ENCODE peak calls at places on chromosomes 13 and 19, in eight cellular contexts. One of them, this sample, is unnamed.

GRCh38 chr13:43143591-43143990 is 120.2 kb downstream of the DNAJC15 start:
- DNase-seq in endodermal cell: no peak
- DNase-seq in SK-N-SH: no peak
- DNase-seq in NB4: no peak
- DNase-seq in heart right ventricle: no peak
- DNase-seq in ovary: no peak
- DNase-seq in fibroblast of pulmonary artery: no peak
- DNase-seq in sigmoid colon: no peak
- DNase-seq in this sample: no peak

GRCh38 chr13:36866232-36866631 is 47.2 kb downstream of the RFXAP start:
- DNase-seq in endodermal cell: no peak
- DNase-seq in SK-N-SH: no peak
- DNase-seq in NB4: no peak
- DNase-seq in heart right ventricle: no peak
- DNase-seq in ovary: no peak
- DNase-seq in fibroblast of pulmonary artery: no peak
- DNase-seq in sigmoid colon: no peak
- DNase-seq in this sample: no peak

GRCh38 chr19:40831502-40832430 is 18.5 kb downstream of the CYP2A6 start:
- DNase-seq in endodermal cell: peak; percentile 13
- DNase-seq in SK-N-SH: no peak
- DNase-seq in NB4: peak; percentile 88
- DNase-seq in heart right ventricle: no peak
- DNase-seq in ovary: no peak
- DNase-seq in fibroblast of pulmonary artery: peak; percentile 91
- DNase-seq in sigmoid colon: peak; percentile 64
- DNase-seq in this sample: no peak

GRCh38 chr13:98476106-98476505 is 100.8 kb downstream of the STK24 start:
- DNase-seq in endodermal cell: peak; percentile 92
- DNase-seq in SK-N-SH: peak; percentile 57
- DNase-seq in NB4: no peak
- DNase-seq in heart right ventricle: no peak
- DNase-seq in ovary: no peak
- DNase-seq in fibroblast of pulmonary artery: no peak
- DNase-seq in sigmoid colon: no peak
- DNase-seq in this sample: no peak

GRCh38 chr19:49413348-49413747 is 9.9 kb downstream of the PTH2 start:
- DNase-seq in endodermal cell: no peak
- DNase-seq in SK-N-SH: peak; percentile 74
- DNase-seq in NB4: peak; percentile 44
- DNase-seq in heart right ventricle: no peak
- DNase-seq in ovary: no peak
- DNase-seq in fibroblast of pulmonary artery: no peak
- DNase-seq in sigmoid colon: no peak
- DNase-seq in this sample: no peak

GRCh38 chr13:65789815-65790214 is 1440.3 kb downstream of the PCDH9 start:
- DNase-seq in endodermal cell: no peak
- DNase-seq in SK-N-SH: no peak
- DNase-seq in NB4: no peak
- DNase-seq in heart right ventricle: no peak
- DNase-seq in ovary: no peak
- DNase-seq in fibroblast of pulmonary artery: peak; percentile 47
- DNase-seq in sigmoid colon: no peak
- DNase-seq in this sample: no peak

GRCh38 chr13:27599845-27600553 is 20.3 kb downstream of the LNX2 start:
- DNase-seq in endodermal cell: no peak
- DNase-seq in SK-N-SH: peak; percentile 17
- DNase-seq in NB4: no peak
- DNase-seq in heart right ventricle: no peak
- DNase-seq in ovary: no peak
- DNase-seq in fibroblast of pulmonary artery: peak; percentile 80
- DNase-seq in sigmoid colon: no peak
- DNase-seq in this sample: no peak

GRCh38 chr19:16876904-16877361 is 11.9 kb upstream of the F2RL3 start:
- DNase-seq in endodermal cell: no peak
- DNase-seq in SK-N-SH: no peak
- DNase-seq in NB4: peak; percentile 69
- DNase-seq in heart right ventricle: no peak
- DNase-seq in ovary: no peak
- DNase-seq in fibroblast of pulmonary artery: no peak
- DNase-seq in sigmoid colon: no peak
- DNase-seq in this sample: no peak

GRCh38 chr13:50993908-50994307 is 84.3 kb downstream of the RNASEH2B start:
- DNase-seq in endodermal cell: no peak
- DNase-seq in SK-N-SH: no peak
- DNase-seq in NB4: no peak
- DNase-seq in heart right ventricle: no peak
- DNase-seq in ovary: no peak
- DNase-seq in fibroblast of pulmonary artery: peak; percentile 81
- DNase-seq in sigmoid colon: peak; percentile 77
- DNase-seq in this sample: no peak

DNA sequence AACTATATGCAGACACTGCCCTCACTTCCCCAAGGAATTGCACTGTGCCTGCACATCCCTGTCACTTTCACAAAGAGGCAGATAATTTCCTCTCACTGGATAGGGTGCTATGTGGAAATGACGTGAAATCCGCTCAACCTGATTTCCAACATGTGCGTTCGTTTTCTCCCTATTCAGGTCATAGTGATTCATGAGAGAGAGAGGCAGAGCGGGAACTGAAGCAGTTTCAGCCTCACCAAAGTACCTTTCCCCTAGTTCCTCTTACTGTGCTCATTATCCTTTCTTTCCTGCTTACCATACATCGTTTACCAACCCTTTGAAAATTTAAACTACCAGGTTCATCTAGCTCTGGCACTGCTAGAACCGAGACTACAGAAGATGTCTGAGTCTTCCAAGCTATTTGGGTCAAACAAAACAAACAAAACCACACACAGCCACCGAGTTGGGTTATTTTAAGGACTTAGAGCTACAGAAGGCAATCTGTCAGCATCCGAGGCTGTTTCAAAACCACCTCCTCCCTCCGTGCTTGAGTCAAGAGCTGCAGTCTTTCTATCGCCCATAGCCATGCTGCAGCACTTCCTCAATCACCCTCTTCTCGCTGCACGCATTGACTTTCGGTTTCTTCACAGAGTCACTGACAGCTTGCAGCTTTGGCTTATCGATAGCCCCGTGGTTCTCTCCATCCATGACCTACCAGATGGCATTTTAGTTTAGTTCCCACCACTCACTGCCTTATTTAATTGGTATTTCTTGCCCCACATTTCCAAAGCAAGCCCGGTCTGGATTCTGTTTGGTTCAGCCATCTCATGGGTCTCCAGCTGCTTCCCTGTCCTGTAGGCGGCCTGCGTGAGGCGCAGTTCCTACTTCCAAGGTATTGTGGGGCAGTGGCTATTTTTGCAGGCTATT is 1395.8 kb downstream of the EFNB2 start:
- DNase-seq in endodermal cell: peak; percentile 59
- DNase-seq in SK-N-SH: no peak
- DNase-seq in NB4: peak; percentile 94
- DNase-seq in heart right ventricle: peak; percentile 21
- DNase-seq in ovary: no peak
- DNase-seq in fibroblast of pulmonary artery: peak; percentile 16
- DNase-seq in sigmoid colon: peak; percentile 56
- DNase-seq in this sample: no peak
- TF ChIP-seq CTCF in endodermal cell: peak; percentile 35
- TF ChIP-seq CTCF in SK-N-SH: no peak
- TF ChIP-seq CTCF in NB4: peak; percentile 58
- TF ChIP-seq CTCF in heart right ventricle: peak; percentile 46
- TF ChIP-seq CTCF in ovary: no peak
- TF ChIP-seq CTCF in fibroblast of pulmonary artery: no peak
- TF ChIP-seq CTCF in sigmoid colon: no peak
- TF ChIP-seq CTCF in this sample: no peak

GRCh38 chr13:94620286-94620896 is 18.7 kb downstream of the GPR180 start:
- DNase-seq in endodermal cell: peak; percentile 77
- DNase-seq in SK-N-SH: peak; percentile 49
- DNase-seq in NB4: peak; percentile 41
- DNase-seq in heart right ventricle: no peak
- DNase-seq in ovary: no peak
- DNase-seq in fibroblast of pulmonary artery: peak; percentile 58
- DNase-seq in sigmoid colon: no peak
- DNase-seq in this sample: peak; percentile 26

GRCh38 chr13:94613051-94613450 is 11.4 kb downstream of the GPR180 start:
- DNase-seq in endodermal cell: no peak
- DNase-seq in SK-N-SH: no peak
- DNase-seq in NB4: no peak
- DNase-seq in heart right ventricle: no peak
- DNase-seq in ovary: no peak
- DNase-seq in fibroblast of pulmonary artery: no peak
- DNase-seq in sigmoid colon: no peak
- DNase-seq in this sample: no peak

GRCh38 chr13:94612050-94612449 is 10.4 kb downstream of the GPR180 start:
- DNase-seq in endodermal cell: no peak
- DNase-seq in SK-N-SH: no peak
- DNase-seq in NB4: no peak
- DNase-seq in heart right ventricle: no peak
- DNase-seq in ovary: no peak
- DNase-seq in fibroblast of pulmonary artery: no peak
- DNase-seq in sigmoid colon: no peak
- DNase-seq in this sample: no peak

DNA sequence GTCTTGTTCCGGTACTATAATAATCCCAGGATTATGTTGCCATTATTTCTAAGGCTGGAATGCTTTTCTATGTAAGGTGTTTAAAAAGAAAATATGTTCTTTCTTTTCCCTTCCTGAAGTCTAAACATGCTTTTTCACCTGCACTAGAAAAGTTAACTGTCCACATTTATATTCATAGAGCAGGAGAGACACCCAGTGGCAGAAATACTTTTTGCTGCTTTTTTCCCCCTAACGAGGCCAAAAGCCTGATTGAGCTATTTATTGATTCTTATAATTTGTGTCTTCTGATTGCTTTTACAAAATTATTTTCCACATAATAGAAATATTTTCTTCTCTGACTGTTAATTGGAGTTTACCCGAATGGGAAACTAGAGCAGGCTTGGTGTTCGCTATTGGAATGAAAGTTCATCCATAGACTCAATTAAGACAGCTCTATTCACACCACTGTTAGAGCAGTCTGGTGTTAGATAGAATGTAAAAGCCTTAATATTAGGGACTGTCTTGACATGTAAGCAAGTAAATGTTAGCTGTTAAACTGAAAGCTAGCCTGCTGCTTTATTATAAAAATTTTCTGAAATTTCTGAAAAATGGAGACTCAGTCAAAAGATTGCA is 15.8 kb downstream of the GPR180 start:
- DNase-seq in endodermal cell: peak; percentile 49
- DNase-seq in SK-N-SH: peak; percentile 32
- DNase-seq in NB4: peak; percentile 42
- DNase-seq in heart right ventricle: no peak
- DNase-seq in ovary: no peak
- DNase-seq in fibroblast of pulmonary artery: peak; percentile 43
- DNase-seq in sigmoid colon: no peak
- DNase-seq in this sample: peak; percentile 18
- TF ChIP-seq CTCF in endodermal cell: peak; percentile 71
- TF ChIP-seq CTCF in SK-N-SH: peak; percentile 76
- TF ChIP-seq CTCF in NB4: peak; percentile 60
- TF ChIP-seq CTCF in heart right ventricle: peak; percentile 80
- TF ChIP-seq CTCF in ovary: peak; percentile 67
- TF ChIP-seq CTCF in fibroblast of pulmonary artery: peak; percentile 62
- TF ChIP-seq CTCF in sigmoid colon: peak; percentile 70
- TF ChIP-seq CTCF in this sample: peak; percentile 18

GRCh38 chr19:18559685-18560084 is 2.0 kb downstream of the KXD1 start:
- DNase-seq in endodermal cell: no peak
- DNase-seq in SK-N-SH: no peak
- DNase-seq in NB4: no peak
- DNase-seq in heart right ventricle: no peak
- DNase-seq in ovary: no peak
- DNase-seq in fibroblast of pulmonary artery: no peak
- DNase-seq in sigmoid colon: no peak
- DNase-seq in this sample: no peak
- TF ChIP-seq CTCF in endodermal cell: no peak
- TF ChIP-seq CTCF in SK-N-SH: no peak
- TF ChIP-seq CTCF in NB4: no peak
- TF ChIP-seq CTCF in heart right ventricle: no peak
- TF ChIP-seq CTCF in ovary: no peak
- TF ChIP-seq CTCF in fibroblast of pulmonary artery: no peak
- TF ChIP-seq CTCF in sigmoid colon: no peak
- TF ChIP-seq CTCF in this sample: no peak

GRCh38 chr19:11224429-11224828 is 15.0 kb upstream of the ANGPTL8 start:
- DNase-seq in endodermal cell: no peak
- DNase-seq in SK-N-SH: no peak
- DNase-seq in NB4: no peak
- DNase-seq in heart right ventricle: no peak
- DNase-seq in ovary: no peak
- DNase-seq in fibroblast of pulmonary artery: no peak
- DNase-seq in sigmoid colon: no peak
- DNase-seq in this sample: no peak

GRCh38 chr19:11225172-11225571 is 14.2 kb upstream of the ANGPTL8 start:
- DNase-seq in endodermal cell: no peak
- DNase-seq in SK-N-SH: no peak
- DNase-seq in NB4: no peak
- DNase-seq in heart right ventricle: no peak
- DNase-seq in ovary: no peak
- DNase-seq in fibroblast of pulmonary artery: no peak
- DNase-seq in sigmoid colon: no peak
- DNase-seq in this sample: no peak

GRCh38 chr19:11226716-11227166 is 12.7 kb upstream of the ANGPTL8 start:
- DNase-seq in endodermal cell: no peak
- DNase-seq in SK-N-SH: no peak
- DNase-seq in NB4: no peak
- DNase-seq in heart right ventricle: no peak
- DNase-seq in ovary: no peak
- DNase-seq in fibroblast of pulmonary artery: no peak
- DNase-seq in sigmoid colon: no peak
- DNase-seq in this sample: no peak

GRCh38 chr19:11225815-11226214 is 13.6 kb upstream of the ANGPTL8 start:
- DNase-seq in endodermal cell: no peak
- DNase-seq in SK-N-SH: no peak
- DNase-seq in NB4: no peak
- DNase-seq in heart right ventricle: no peak
- DNase-seq in ovary: no peak
- DNase-seq in fibroblast of pulmonary artery: no peak
- DNase-seq in sigmoid colon: no peak
- DNase-seq in this sample: no peak

GRCh38 chr19:11227201-11227886 is 12.1 kb upstream of the ANGPTL8 start:
- DNase-seq in endodermal cell: peak; percentile 96
- DNase-seq in SK-N-SH: peak; percentile 73
- DNase-seq in NB4: peak; percentile 53
- DNase-seq in heart right ventricle: no peak
- DNase-seq in ovary: no peak
- DNase-seq in fibroblast of pulmonary artery: no peak
- DNase-seq in sigmoid colon: no peak
- DNase-seq in this sample: no peak
- TF ChIP-seq CTCF in endodermal cell: peak; percentile 68
- TF ChIP-seq CTCF in SK-N-SH: peak; percentile 33
- TF ChIP-seq CTCF in NB4: peak; percentile 52
- TF ChIP-seq CTCF in heart right ventricle: no peak
- TF ChIP-seq CTCF in ovary: no peak
- TF ChIP-seq CTCF in fibroblast of pulmonary artery: no peak
- TF ChIP-seq CTCF in sigmoid colon: no peak
- TF ChIP-seq CTCF in this sample: no peak